ENCODE peak calls at places on chromosomes 7 and 10, in eight cellular contexts. One of them, this sample, is unnamed.

GRCh38 chr10:130728531-130729215 is 582.8 kb downstream of the TCERG1L start:
- DNase-seq in mesendoderm: no peak
- DNase-seq in GM12892: no peak
- DNase-seq in GM03348: no peak
- DNase-seq in ureter: no peak
- DNase-seq in posterior cingulate gyrus: no peak
- DNase-seq in cardiac muscle cell: no peak
- DNase-seq in NCI-H82: no peak
- DNase-seq in this sample: no peak

GRCh38 chr7:100568176-100568935 is 5.3 kb downstream of the SAP25 start:
- DNase-seq in mesendoderm: no peak
- DNase-seq in GM12892: no peak
- DNase-seq in GM03348: no peak
- DNase-seq in ureter: no peak
- DNase-seq in posterior cingulate gyrus: no peak
- DNase-seq in cardiac muscle cell: no peak
- DNase-seq in NCI-H82: no peak
- DNase-seq in this sample: no peak

GRCh38 chr10:27366769-27367168 is 126.2 kb upstream of the ACBD5 start:
- DNase-seq in mesendoderm: no peak
- DNase-seq in GM12892: peak
- DNase-seq in GM03348: no peak
- DNase-seq in ureter: no peak
- DNase-seq in posterior cingulate gyrus: no peak
- DNase-seq in cardiac muscle cell: no peak
- DNase-seq in NCI-H82: no peak
- DNase-seq in this sample: no peak

GRCh38 chr10:78832281-78832680 is 236.5 kb upstream of the ZMIZ1 start:
- DNase-seq in mesendoderm: no peak
- DNase-seq in GM12892: no peak
- DNase-seq in GM03348: no peak
- DNase-seq in ureter: no peak
- DNase-seq in posterior cingulate gyrus: no peak
- DNase-seq in cardiac muscle cell: no peak
- DNase-seq in NCI-H82: no peak
- DNase-seq in this sample: no peak

GRCh38 chr10:103800789-103801540 is 54.4 kb downstream of the SH3PXD2A start:
- DNase-seq in mesendoderm: peak
- DNase-seq in GM12892: no peak
- DNase-seq in GM03348: no peak
- DNase-seq in ureter: no peak
- DNase-seq in posterior cingulate gyrus: no peak
- DNase-seq in cardiac muscle cell: no peak
- DNase-seq in NCI-H82: no peak
- DNase-seq in this sample: no peak

GRCh38 chr7:64872809-64873500 is 30.1 kb upstream of the ZNF273 start:
- DNase-seq in mesendoderm: no peak
- DNase-seq in GM12892: no peak
- DNase-seq in GM03348: no peak
- DNase-seq in ureter: no peak
- DNase-seq in posterior cingulate gyrus: no peak
- DNase-seq in cardiac muscle cell: no peak
- DNase-seq in NCI-H82: no peak
- DNase-seq in this sample: no peak

GRCh38 chr7:131655447-131655846 is 99.0 kb upstream of the PODXL start:
- DNase-seq in mesendoderm: no peak
- DNase-seq in GM12892: no peak
- DNase-seq in GM03348: no peak
- DNase-seq in ureter: no peak
- DNase-seq in posterior cingulate gyrus: no peak
- DNase-seq in cardiac muscle cell: no peak
- DNase-seq in NCI-H82: no peak
- DNase-seq in this sample: no peak

GRCh38 chr10:70974351-70974901 is 86.1 kb upstream of the PCBD1 start:
- DNase-seq in mesendoderm: peak
- DNase-seq in GM12892: no peak
- DNase-seq in GM03348: peak
- DNase-seq in ureter: no peak
- DNase-seq in posterior cingulate gyrus: no peak
- DNase-seq in cardiac muscle cell: no peak
- DNase-seq in NCI-H82: peak
- DNase-seq in this sample: no peak

GRCh38 chr7:24812313-24812945 is 55.2 kb upstream of the GSDME start:
- DNase-seq in mesendoderm: peak
- DNase-seq in GM12892: no peak
- DNase-seq in GM03348: peak
- DNase-seq in ureter: peak
- DNase-seq in posterior cingulate gyrus: peak
- DNase-seq in cardiac muscle cell: peak
- DNase-seq in NCI-H82: peak
- DNase-seq in this sample: peak

GRCh38 chr7:8084772-8085171 is 116.2 kb downstream of the GLCCI1 start:
- DNase-seq in mesendoderm: no peak
- DNase-seq in GM12892: no peak
- DNase-seq in GM03348: no peak
- DNase-seq in ureter: no peak
- DNase-seq in posterior cingulate gyrus: no peak
- DNase-seq in cardiac muscle cell: no peak
- DNase-seq in NCI-H82: no peak
- DNase-seq in this sample: no peak

GRCh38 chr7:137694405-137694804 is 152.4 kb downstream of the DGKI start:
- DNase-seq in mesendoderm: no peak
- DNase-seq in GM12892: no peak
- DNase-seq in GM03348: peak
- DNase-seq in ureter: no peak
- DNase-seq in posterior cingulate gyrus: no peak
- DNase-seq in cardiac muscle cell: no peak
- DNase-seq in NCI-H82: peak
- DNase-seq in this sample: no peak

GRCh38 chr7:21568762-21569161 is 25.9 kb downstream of the DNAH11 start:
- DNase-seq in mesendoderm: peak
- DNase-seq in GM12892: no peak
- DNase-seq in GM03348: no peak
- DNase-seq in ureter: no peak
- DNase-seq in posterior cingulate gyrus: no peak
- DNase-seq in cardiac muscle cell: peak
- DNase-seq in NCI-H82: peak
- DNase-seq in this sample: no peak

GRCh38 chr10:31929260-31929985 is 792 bp upstream of the ARHGAP12 start:
- DNase-seq in mesendoderm: peak
- DNase-seq in GM12892: peak
- DNase-seq in GM03348: peak
- DNase-seq in ureter: peak
- DNase-seq in posterior cingulate gyrus: peak
- DNase-seq in cardiac muscle cell: peak
- DNase-seq in NCI-H82: peak
- DNase-seq in this sample: peak

GRCh38 chr10:71847418-71847817 is 3.6 kb downstream of the PSAP start:
- DNase-seq in mesendoderm: no peak
- DNase-seq in GM12892: no peak
- DNase-seq in GM03348: no peak
- DNase-seq in ureter: no peak
- DNase-seq in posterior cingulate gyrus: no peak
- DNase-seq in cardiac muscle cell: no peak
- DNase-seq in NCI-H82: no peak
- DNase-seq in this sample: no peak

GRCh38 chr7:84975586-84976185 is 211.2 kb downstream of the SEMA3D start:
- DNase-seq in mesendoderm: no peak
- DNase-seq in GM12892: no peak
- DNase-seq in GM03348: peak
- DNase-seq in ureter: no peak
- DNase-seq in posterior cingulate gyrus: no peak
- DNase-seq in cardiac muscle cell: no peak
- DNase-seq in NCI-H82: no peak
- DNase-seq in this sample: no peak

GRCh38 chr10:111221682-111222470 is 145.0 kb downstream of the ADRA2A start:
- DNase-seq in mesendoderm: no peak
- DNase-seq in GM12892: no peak
- DNase-seq in GM03348: no peak
- DNase-seq in ureter: no peak
- DNase-seq in posterior cingulate gyrus: no peak
- DNase-seq in cardiac muscle cell: no peak
- DNase-seq in NCI-H82: no peak
- DNase-seq in this sample: no peak

GRCh38 chr10:70982443-70982842 is 94.1 kb upstream of the PCBD1 start:
- DNase-seq in mesendoderm: no peak
- DNase-seq in GM12892: no peak
- DNase-seq in GM03348: no peak
- DNase-seq in ureter: no peak
- DNase-seq in posterior cingulate gyrus: no peak
- DNase-seq in cardiac muscle cell: no peak
- DNase-seq in NCI-H82: no peak
- DNase-seq in this sample: no peak

GRCh38 chr10:11026761-11027160 is 9.1 kb downstream of the CELF2 start:
- DNase-seq in mesendoderm: no peak
- DNase-seq in GM12892: no peak
- DNase-seq in GM03348: peak
- DNase-seq in ureter: no peak
- DNase-seq in posterior cingulate gyrus: no peak
- DNase-seq in cardiac muscle cell: no peak
- DNase-seq in NCI-H82: no peak
- DNase-seq in this sample: no peak

GRCh38 chr10:116271593-116272496 is 1.2 kb downstream of the GFRA1 start:
- DNase-seq in mesendoderm: peak
- DNase-seq in GM12892: peak
- DNase-seq in GM03348: peak
- DNase-seq in ureter: no peak
- DNase-seq in posterior cingulate gyrus: peak
- DNase-seq in cardiac muscle cell: peak
- DNase-seq in NCI-H82: no peak
- DNase-seq in this sample: peak

GRCh38 chr7:150966002-150966401 is 12.1 kb downstream of the KCNH2 start:
- DNase-seq in mesendoderm: peak
- DNase-seq in GM12892: no peak
- DNase-seq in GM03348: no peak
- DNase-seq in ureter: no peak
- DNase-seq in posterior cingulate gyrus: no peak
- DNase-seq in cardiac muscle cell: peak
- DNase-seq in NCI-H82: peak
- DNase-seq in this sample: no peak

GRCh38 chr10:29157321-29157720 is 131.5 kb upstream of the LYZL1 start:
- DNase-seq in mesendoderm: no peak
- DNase-seq in GM12892: no peak
- DNase-seq in GM03348: no peak
- DNase-seq in ureter: no peak
- DNase-seq in posterior cingulate gyrus: peak
- DNase-seq in cardiac muscle cell: no peak
- DNase-seq in NCI-H82: no peak
- DNase-seq in this sample: no peak

GRCh38 chr10:124626759-124627380 is 117.3 kb downstream of the FAM53B start:
- DNase-seq in mesendoderm: no peak
- DNase-seq in GM12892: no peak
- DNase-seq in GM03348: no peak
- DNase-seq in ureter: no peak
- DNase-seq in posterior cingulate gyrus: no peak
- DNase-seq in cardiac muscle cell: no peak
- DNase-seq in NCI-H82: no peak
- DNase-seq in this sample: no peak

GRCh38 chr7:37448637-37449331 is at the start of gene ELMO1:
- DNase-seq in mesendoderm: peak
- DNase-seq in GM12892: peak
- DNase-seq in GM03348: peak
- DNase-seq in ureter: peak
- DNase-seq in posterior cingulate gyrus: peak
- DNase-seq in cardiac muscle cell: peak
- DNase-seq in NCI-H82: peak
- DNase-seq in this sample: peak

GRCh38 chr10:14184841-14185500 is 145.8 kb downstream of the FRMD4A start:
- DNase-seq in mesendoderm: peak
- DNase-seq in GM12892: peak
- DNase-seq in GM03348: no peak
- DNase-seq in ureter: peak
- DNase-seq in posterior cingulate gyrus: no peak
- DNase-seq in cardiac muscle cell: peak
- DNase-seq in NCI-H82: no peak
- DNase-seq in this sample: peak

GRCh38 chr10:3107426-3107961 is 40.1 kb downstream of the PFKP start:
- DNase-seq in mesendoderm: no peak
- DNase-seq in GM12892: no peak
- DNase-seq in GM03348: no peak
- DNase-seq in ureter: peak
- DNase-seq in posterior cingulate gyrus: peak
- DNase-seq in cardiac muscle cell: no peak
- DNase-seq in NCI-H82: no peak
- DNase-seq in this sample: no peak

GRCh38 chr7:18117482-18117881 is 89.8 kb upstream of the PRPS1L1 start:
- DNase-seq in mesendoderm: peak
- DNase-seq in GM12892: no peak
- DNase-seq in GM03348: peak
- DNase-seq in ureter: no peak
- DNase-seq in posterior cingulate gyrus: no peak
- DNase-seq in cardiac muscle cell: no peak
- DNase-seq in NCI-H82: no peak
- DNase-seq in this sample: no peak

GRCh38 chr7:138610671-138611170 is 90.4 kb downstream of the SVOPL start:
- DNase-seq in mesendoderm: no peak
- DNase-seq in GM12892: no peak
- DNase-seq in GM03348: no peak
- DNase-seq in ureter: no peak
- DNase-seq in posterior cingulate gyrus: no peak
- DNase-seq in cardiac muscle cell: peak
- DNase-seq in NCI-H82: no peak
- DNase-seq in this sample: no peak